ENCODE peak calls at places on chromosomes 13 and 19, in four cellular contexts. One of them, this sample, is unnamed.

GRCh38 chr13:59846845-59847620 is 316.7 kb downstream of the DIAPH3 start:
- DNase-seq in body of pancreas: no peak
- DNase-seq in Caco-2: peak; percentile 24
- DNase-seq in fibroblast of pulmonary artery: no peak
- DNase-seq in this sample: no peak

GRCh38 chr19:50384685-50385535 is 763 bp downstream of the POLD1 start:
- DNase-seq in body of pancreas: no peak
- DNase-seq in Caco-2: no peak
- DNase-seq in fibroblast of pulmonary artery: peak; percentile 18
- DNase-seq in this sample: peak; percentile 13

GRCh38 chr19:10044390-10044789 is 31.1 kb downstream of the RDH8 start:
- DNase-seq in body of pancreas: no peak
- DNase-seq in Caco-2: no peak
- DNase-seq in fibroblast of pulmonary artery: no peak
- DNase-seq in this sample: no peak

GRCh38 chr19:28831464-28831863 is 381.5 kb downstream of the UQCRFS1 start:
- DNase-seq in body of pancreas: no peak
- DNase-seq in Caco-2: no peak
- DNase-seq in fibroblast of pulmonary artery: no peak
- DNase-seq in this sample: no peak

GRCh38 chr19:52691737-52692136 is 43.1 kb downstream of the ZNF611 start:
- DNase-seq in Caco-2: no peak
- DNase-seq in fibroblast of pulmonary artery: no peak
- DNase-seq in body of pancreas: no peak
- DNase-seq in this sample: no peak

GRCh38 chr13:28964052-28964451 is 143.9 kb downstream of the MTUS2 start:
- DNase-seq in body of pancreas: no peak
- DNase-seq in Caco-2: no peak
- DNase-seq in fibroblast of pulmonary artery: no peak
- DNase-seq in this sample: no peak

GRCh38 chr13:74070065-74070464 is 64.1 kb downstream of the KLF12 start:
- DNase-seq in Caco-2: no peak
- DNase-seq in fibroblast of pulmonary artery: no peak
- DNase-seq in body of pancreas: no peak
- DNase-seq in this sample: no peak

GRCh38 chr19:17285415-17286135 is 3.9 kb downstream of the ANKLE1 start:
- DNase-seq in Caco-2: no peak
- DNase-seq in body of pancreas: no peak
- DNase-seq in fibroblast of pulmonary artery: no peak
- DNase-seq in this sample: no peak

GRCh38 chr19:39046037-39046821 is 13.9 kb upstream of the FBXO27 start:
- DNase-seq in fibroblast of pulmonary artery: no peak
- DNase-seq in Caco-2: peak; percentile 63
- DNase-seq in body of pancreas: peak; percentile 7
- DNase-seq in this sample: no peak

GRCh38 chr19:17079710-17080440 is 4.3 kb downstream of the MYO9B start:
- DNase-seq in body of pancreas: peak; percentile 65
- DNase-seq in fibroblast of pulmonary artery: peak; percentile 98
- DNase-seq in Caco-2: no peak
- DNase-seq in this sample: peak; percentile 98

GRCh38 chr13:106561551-106562170 is 6.3 kb downstream of the ARGLU1 start:
- DNase-seq in fibroblast of pulmonary artery: peak; percentile 64
- DNase-seq in body of pancreas: no peak
- DNase-seq in Caco-2: no peak
- DNase-seq in this sample: no peak

DNA sequence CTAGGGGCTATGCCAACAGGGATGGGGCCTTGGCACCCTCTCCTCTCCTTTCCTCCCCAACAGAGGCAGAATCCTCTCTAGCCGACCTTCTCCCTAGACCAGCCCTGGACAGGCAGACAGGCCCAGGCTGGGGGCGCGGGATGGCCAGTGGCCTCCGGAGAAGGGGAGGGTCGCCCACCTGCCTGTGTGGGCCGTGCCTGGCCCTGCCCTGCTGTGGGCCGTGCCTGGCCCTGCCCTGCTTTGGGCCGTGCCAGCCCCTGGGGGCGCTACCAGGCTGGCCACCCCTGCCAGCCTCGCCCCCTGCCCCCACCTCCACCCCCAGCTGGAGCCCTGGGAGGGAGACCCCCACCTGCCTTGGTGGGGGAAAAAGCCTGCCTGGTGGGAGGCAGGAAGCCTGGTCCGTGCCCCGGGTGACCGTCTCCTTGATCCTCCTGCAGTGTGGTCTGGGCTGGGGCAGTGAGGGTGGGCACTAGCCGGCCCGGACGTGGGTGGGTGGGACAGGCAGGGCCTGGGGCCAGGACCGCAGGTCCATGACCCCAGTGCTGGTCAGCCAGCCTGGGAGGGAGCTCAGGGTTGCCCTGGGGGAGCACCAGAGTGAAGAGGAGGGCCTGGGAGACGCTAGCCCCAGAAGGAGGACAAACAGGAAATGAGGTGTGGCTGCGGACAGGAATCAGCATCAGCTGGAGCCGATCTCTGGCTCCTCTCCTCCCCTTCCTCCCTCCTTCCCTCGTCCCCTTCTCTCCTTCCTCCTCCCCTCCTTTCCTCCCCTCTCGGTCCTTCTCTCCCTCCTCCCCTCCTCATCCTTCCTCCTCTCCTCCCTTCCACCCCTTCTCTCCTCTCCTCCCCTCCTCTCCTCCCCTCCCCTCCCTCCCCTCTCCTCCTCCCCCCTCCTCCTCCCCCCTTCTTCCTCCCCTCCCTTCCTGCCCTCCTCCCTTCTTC is 5.1 kb upstream of the MKNK2 start:
- DNase-seq in Caco-2: no peak
- DNase-seq in body of pancreas: peak; percentile 56
- DNase-seq in fibroblast of pulmonary artery: peak; percentile 80
- DNase-seq in this sample: peak; percentile 92
- TF ChIP-seq CTCF in Caco-2: no peak
- TF ChIP-seq CTCF in body of pancreas: no peak
- TF ChIP-seq CTCF in fibroblast of pulmonary artery: no peak
- TF ChIP-seq CTCF in this sample: no peak

DNA sequence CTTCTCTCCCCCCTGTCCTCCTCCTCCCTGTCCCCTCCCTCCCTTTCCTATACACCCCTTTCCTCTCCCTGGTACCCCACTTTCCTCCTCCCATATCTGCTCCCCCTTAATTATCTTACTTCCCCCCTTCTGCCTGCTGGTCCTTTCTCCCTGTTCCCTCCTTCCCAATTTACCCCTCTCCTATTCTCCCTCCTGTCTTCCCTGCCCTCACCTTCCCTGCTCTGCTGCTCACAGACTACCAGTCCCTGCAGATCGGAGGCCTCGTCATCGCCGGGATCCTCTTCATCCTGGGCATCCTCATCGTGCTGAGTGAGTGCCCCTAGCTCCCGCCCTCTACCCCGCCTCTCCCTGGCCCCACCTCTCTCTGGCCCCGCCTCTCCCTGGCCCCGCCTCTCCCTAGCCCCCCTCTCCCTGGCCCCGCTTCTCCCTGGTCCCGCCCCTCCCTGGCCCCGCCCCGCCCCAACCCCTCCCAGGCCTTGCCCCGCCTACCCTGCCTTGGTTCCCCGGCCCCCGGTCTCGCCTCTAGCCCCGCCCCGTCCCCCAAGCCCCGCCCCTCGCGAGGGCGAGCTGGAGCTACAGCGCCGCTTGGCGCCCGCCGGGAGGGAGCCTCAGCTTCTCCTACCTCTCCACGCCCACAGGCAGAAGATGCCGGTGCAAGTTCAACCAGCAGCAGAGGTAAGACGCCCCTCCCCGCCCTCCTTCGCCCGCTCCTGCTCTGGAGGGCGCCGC is 2.0 kb upstream of the FXYD7 start:
- DNase-seq in body of pancreas: peak; percentile 92
- DNase-seq in fibroblast of pulmonary artery: peak; percentile 89
- DNase-seq in Caco-2: peak; percentile 79
- DNase-seq in this sample: peak; percentile 90
- TF ChIP-seq CTCF in body of pancreas: peak; percentile 47
- TF ChIP-seq CTCF in fibroblast of pulmonary artery: peak; percentile 38
- TF ChIP-seq CTCF in Caco-2: no peak
- TF ChIP-seq CTCF in this sample: peak; percentile 47

GRCh38 chr13:45441633-45442032 is 23.1 kb upstream of the COG3 start:
- DNase-seq in body of pancreas: no peak
- DNase-seq in fibroblast of pulmonary artery: peak; percentile 16
- DNase-seq in Caco-2: peak; percentile 20
- DNase-seq in this sample: peak; percentile 33
- TF ChIP-seq CTCF in body of pancreas: no peak
- TF ChIP-seq CTCF in fibroblast of pulmonary artery: peak; percentile 33
- TF ChIP-seq CTCF in Caco-2: peak; percentile 24
- TF ChIP-seq CTCF in this sample: peak; percentile 43

GRCh38 chr19:35085947-35086346 is 29.7 kb upstream of the FXYD3 start:
- DNase-seq in Caco-2: no peak
- DNase-seq in body of pancreas: no peak
- DNase-seq in fibroblast of pulmonary artery: no peak
- DNase-seq in this sample: no peak
- TF ChIP-seq CTCF in Caco-2: no peak
- TF ChIP-seq CTCF in body of pancreas: no peak
- TF ChIP-seq CTCF in fibroblast of pulmonary artery: no peak
- TF ChIP-seq CTCF in this sample: no peak

GRCh38 chr13:98103942-98104880 is 38.7 kb upstream of the FARP1 start:
- DNase-seq in fibroblast of pulmonary artery: peak; percentile 27
- DNase-seq in Caco-2: peak; percentile 36
- DNase-seq in body of pancreas: no peak
- DNase-seq in this sample: no peak
- TF ChIP-seq CTCF in fibroblast of pulmonary artery: peak; percentile 29
- TF ChIP-seq CTCF in Caco-2: peak; percentile 45
- TF ChIP-seq CTCF in body of pancreas: no peak
- TF ChIP-seq CTCF in this sample: peak; percentile 45

GRCh38 chr19:6101291-6101690 is 9.0 kb downstream of the RFX2 start:
- DNase-seq in fibroblast of pulmonary artery: no peak
- DNase-seq in body of pancreas: no peak
- DNase-seq in Caco-2: no peak
- DNase-seq in this sample: no peak

GRCh38 chr19:6101991-6102390 is 8.3 kb downstream of the RFX2 start:
- DNase-seq in fibroblast of pulmonary artery: no peak
- DNase-seq in Caco-2: no peak
- DNase-seq in body of pancreas: no peak
- DNase-seq in this sample: no peak

GRCh38 chr19:6103217-6103644 is 7.1 kb downstream of the RFX2 start:
- DNase-seq in fibroblast of pulmonary artery: peak; percentile 95
- DNase-seq in Caco-2: no peak
- DNase-seq in body of pancreas: peak; percentile 85
- DNase-seq in this sample: peak; percentile 99

GRCh38 chr19:6105444-6105843 is 4.9 kb downstream of the RFX2 start:
- DNase-seq in fibroblast of pulmonary artery: no peak
- DNase-seq in body of pancreas: no peak
- DNase-seq in Caco-2: no peak
- DNase-seq in this sample: no peak

DNA sequence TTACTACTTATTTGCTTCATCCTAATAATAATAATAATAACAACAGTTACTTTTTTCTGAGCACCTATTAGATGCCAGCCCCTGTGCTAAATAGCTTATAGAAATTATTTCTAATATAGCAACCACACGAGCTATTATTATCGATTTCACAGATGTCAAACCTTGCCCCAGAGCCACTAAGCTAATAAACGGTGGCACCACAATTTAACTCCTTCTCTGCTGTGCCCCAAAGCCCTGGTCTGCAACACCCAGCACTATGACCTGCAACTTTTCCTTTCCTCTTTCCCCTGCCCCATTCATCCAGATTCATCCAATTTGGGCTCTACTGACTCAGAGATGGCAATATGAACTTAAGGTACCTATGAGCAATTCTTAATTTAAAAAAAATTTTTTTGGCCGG is 6.4 kb downstream of the RFX2 start:
- DNase-seq in body of pancreas: no peak
- DNase-seq in Caco-2: no peak
- DNase-seq in fibroblast of pulmonary artery: no peak
- DNase-seq in this sample: no peak
- TF ChIP-seq CTCF in body of pancreas: no peak
- TF ChIP-seq CTCF in Caco-2: no peak
- TF ChIP-seq CTCF in fibroblast of pulmonary artery: no peak
- TF ChIP-seq CTCF in this sample: no peak

This sample was measured in AG10803.